ENCODE peak calls at places on chromosomes 16 and 17, in eight cellular contexts. P, H, B, I, Y, R, Q and W are unnamed samples. For H3K4me1, the result is how much of the 10 kb centered on the place peaks cover.

GRCh38 chr16:1221628-1222552 is 3.2 kb downstream of the TPSG1 start:
- DNase-seq in P (no peak), H (peak), B (no peak), I (no peak), Y (no peak), R (no peak), Q (peak), W (no peak)

GRCh38 chr17:78358538-78359215 is 1.2 kb downstream of the SOCS3 start:
- DNase-seq in P (no peak), H (peak), B (no peak), I (peak), Y (peak), R (peak), Q (peak), W (peak)

GRCh38 chr16:79561729-79562128 is 38.8 kb downstream of the MAF start:
- DNase-seq in P (no peak), H (no peak), B (no peak), I (no peak), Y (no peak), R (no peak), Q (no peak), W (no peak)

GRCh38 chr17:10792156-10792555 is 11.7 kb downstream of the TMEM238L start:
- DNase-seq in P (no peak), H (no peak), B (no peak), I (no peak), Y (no peak), R (no peak), Q (peak), W (no peak)

GRCh38 chr16:66699898-66700297 is 3.4 kb upstream of the CMTM4 start:
- DNase-seq in P (no peak), H (no peak), B (no peak), I (no peak), Y (no peak), R (no peak), Q (no peak), W (no peak)

GRCh38 chr17:42843358-42843934 is 934 bp upstream of the AOC2 start:
- DNase-seq in P (peak), H (no peak), B (peak), I (peak), Y (peak), R (peak), Q (no peak), W (peak)

GRCh38 chr17:39573447-39574298 is 34.0 kb downstream of the NEUROD2 start:
- DNase-seq in P (no peak), H (no peak), B (peak), I (peak), Y (peak), R (peak), Q (peak), W (peak)

GRCh38 chr16:62907562-62907961 is 871.3 kb upstream of the CDH8 start:
- DNase-seq in P (no peak), H (no peak), B (no peak), I (no peak), Y (no peak), R (no peak), Q (no peak), W (no peak)

GRCh38 chr16:67544329-67544841 is 15.8 kb downstream of the RIPOR1 start:
- DNase-seq in P (no peak), H (no peak), B (no peak), I (no peak), Y (no peak), R (peak), Q (no peak), W (no peak)

GRCh38 chr17:43524945-43525575 is 21.1 kb downstream of the ETV4 start:
- DNase-seq in P (no peak), H (no peak), B (no peak), I (no peak), Y (no peak), R (no peak), Q (no peak), W (peak)

GRCh38 chr16:49440156-49441065 is 66.8 kb downstream of the C16orf78 start:
- DNase-seq in P (peak), H (no peak), B (no peak), I (peak), Y (no peak), R (no peak), Q (no peak), W (no peak)

GRCh38 chr17:41864498-41864836 is 756 bp downstream of the KLHL11 start:
- DNase-seq in P (no peak), H (no peak), B (no peak), I (peak), Y (no peak), R (no peak), Q (no peak), W (peak)

GRCh38 chr16:23145186-23145585 is 4.1 kb downstream of the USP31 start:
- DNase-seq in P (no peak), H (no peak), B (no peak), I (peak), Y (no peak), R (no peak), Q (no peak), W (no peak)

GRCh38 chr16:46923513-46924295 is 39.5 kb downstream of the GPT2 start:
- DNase-seq in P (no peak), H (no peak), B (no peak), I (no peak), Y (no peak), R (no peak), Q (no peak), W (no peak)

GRCh38 chr17:40815381-40815780 is 7.0 kb downstream of the KRT10 start:
- DNase-seq in P (no peak), H (no peak), B (no peak), I (no peak), Y (no peak), R (no peak), Q (no peak), W (no peak)

GRCh38 chr17:58560511-58560910 is 46.1 kb upstream of the MTMR4 start:
- DNase-seq in P (no peak), H (no peak), B (no peak), I (no peak), Y (no peak), R (no peak), Q (no peak), W (no peak)

GRCh38 chr17:28828294-28829040 is 14.1 kb downstream of the FAM222B start:
- DNase-seq in P (no peak), H (no peak), B (no peak), I (no peak), Y (no peak), R (peak), Q (no peak), W (no peak)

GRCh38 chr16:24635900-24636610 is 93.4 kb upstream of the TNRC6A start:
- DNase-seq in P (no peak), H (no peak), B (peak), I (no peak), Y (peak), R (peak), Q (peak), W (peak)

GRCh38 chr16:24988593-24989338 is 26.4 kb downstream of the ARHGAP17 start:
- DNase-seq in P (peak), H (no peak), B (peak), I (no peak), Y (peak), R (no peak), Q (peak), W (peak)

GRCh38 chr16:75044800-75045361 is 46.1 kb downstream of the ZNRF1 start:
- DNase-seq in P (no peak), H (no peak), B (no peak), I (no peak), Y (no peak), R (no peak), Q (no peak), W (peak)

GRCh38 chr16:70476272-70477020 is 22.1 kb downstream of the FCSK start:
- DNase-seq in P (no peak), H (no peak), B (no peak), I (no peak), Y (peak), R (peak), Q (no peak), W (no peak)

GRCh38 chr16:57016831-57017230 is 27.5 kb downstream of the NLRC5 start:
- DNase-seq in P (no peak), H (no peak), B (no peak), I (no peak), Y (no peak), R (no peak), Q (no peak), W (no peak)
- H3K4me1 ChIP-seq in P (under half), H (half or more), B (under half), I (under half), Y (under half), R (under half), Q (under half), W (under half)

GRCh38 chr17:51120739-51121619 is at the start of gene SPAG9:
- DNase-seq in P (peak), H (peak), B (peak), I (peak), Y (peak), R (peak), Q (peak), W (peak)
- H3K4me1 ChIP-seq in P (under half), H (under half), B (under half), I (under half), Y (under half), R (under half), Q (half or more), W (under half)

DNA sequence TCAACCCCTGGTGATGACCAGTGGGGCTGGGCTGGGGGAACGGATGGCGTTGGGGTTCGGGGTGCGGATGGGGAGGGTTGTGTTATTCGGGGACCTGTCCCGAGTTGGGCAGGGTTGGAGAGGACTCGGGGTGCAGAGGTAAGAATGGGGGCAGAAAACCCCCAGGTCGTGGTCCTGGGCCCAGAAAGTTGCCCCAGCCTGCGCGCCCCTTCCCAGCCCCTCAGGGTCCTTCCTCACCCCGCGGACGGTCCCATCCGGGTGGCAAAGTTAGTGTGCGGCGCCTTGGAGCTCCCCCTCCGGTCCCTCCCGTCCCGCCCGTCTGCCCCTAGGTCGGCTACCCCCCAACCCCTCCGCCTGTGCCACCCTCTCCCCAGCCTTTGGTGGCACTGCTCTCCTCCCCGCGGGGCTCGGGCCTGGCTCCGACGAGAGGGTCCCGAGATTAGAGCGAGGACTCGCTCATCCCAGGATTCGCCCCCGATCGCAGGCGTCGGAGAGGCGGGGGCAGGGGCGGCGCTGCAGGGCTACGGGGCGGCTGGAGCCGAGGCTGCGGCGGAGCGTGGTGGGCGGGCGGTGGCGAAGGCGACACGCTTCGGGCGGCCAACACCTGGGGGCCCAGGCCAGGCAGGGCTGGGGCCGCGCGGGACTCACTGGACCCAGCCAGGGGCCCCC is 1.1 kb downstream of the MGAT5B start:
- DNase-seq in P (no peak), H (no peak), B (no peak), I (peak), Y (no peak), R (peak), Q (no peak), W (no peak)
- H3K4me1 ChIP-seq in P (under half), H (under half), B (under half), I (under half), Y (under half), R (under half), Q (under half), W (under half)

GRCh38 chr17:16488572-16488997 is 3.4 kb downstream of the LRRC75A start:
- DNase-seq in P (peak), H (no peak), B (peak), I (no peak), Y (peak), R (no peak), Q (peak), W (no peak)
- H3K4me1 ChIP-seq in P (under half), H (under half), B (under half), I (under half), Y (under half), R (under half), Q (half or more), W (half or more)

GRCh38 chr16:76535-77272 is 1.3 kb upstream of the MPG start:
- DNase-seq in P (peak), H (no peak), B (peak), I (no peak), Y (peak), R (peak), Q (peak), W (peak)
- H3K4me1 ChIP-seq in P (under half), H (under half), B (under half), I (under half), Y (under half), R (under half), Q (under half), W (under half)

GRCh38 chr17:74758846-74759163 is 10.4 kb downstream of the NHERF1 start:
- DNase-seq in P (no peak), H (peak), B (no peak), I (no peak), Y (no peak), R (peak), Q (peak), W (no peak)
- H3K4me1 ChIP-seq in P (under half), H (half or more), B (under half), I (half or more), Y (under half), R (under half), Q (half or more), W (under half)

DNA sequence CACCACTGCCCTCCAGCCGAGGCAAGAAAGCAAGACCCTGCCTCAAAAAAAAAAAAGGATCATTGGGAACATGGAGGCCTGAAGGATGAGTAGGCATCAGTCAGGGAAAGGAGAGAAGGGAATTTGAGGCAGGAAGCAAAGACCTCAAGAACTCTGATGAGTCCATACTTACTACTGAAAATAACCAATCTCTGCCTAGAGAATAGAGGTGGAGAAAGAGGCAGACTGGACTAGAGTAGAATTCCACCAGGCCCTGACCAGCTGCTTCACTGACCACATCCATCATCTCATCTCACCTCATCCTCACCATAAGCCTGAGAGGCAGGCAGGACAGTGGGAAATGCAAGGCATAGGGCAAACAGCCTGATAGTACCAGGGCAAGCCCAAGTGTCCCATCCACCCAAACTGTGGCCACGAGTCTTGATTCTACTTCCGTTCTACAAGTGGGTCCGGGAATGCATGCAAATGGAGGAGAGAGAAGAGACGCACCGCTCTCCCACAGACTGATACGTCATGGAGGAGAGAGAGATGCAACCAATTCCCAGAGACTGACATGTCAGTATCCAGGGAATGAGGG is 17.1 kb downstream of the ANKRD11 start:
- DNase-seq in P (no peak), H (no peak), B (no peak), I (no peak), Y (no peak), R (no peak), Q (no peak), W (no peak)
- H3K4me1 ChIP-seq in P (under half), H (half or more), B (under half), I (under half), Y (under half), R (under half), Q (half or more), W (under half)

DNA sequence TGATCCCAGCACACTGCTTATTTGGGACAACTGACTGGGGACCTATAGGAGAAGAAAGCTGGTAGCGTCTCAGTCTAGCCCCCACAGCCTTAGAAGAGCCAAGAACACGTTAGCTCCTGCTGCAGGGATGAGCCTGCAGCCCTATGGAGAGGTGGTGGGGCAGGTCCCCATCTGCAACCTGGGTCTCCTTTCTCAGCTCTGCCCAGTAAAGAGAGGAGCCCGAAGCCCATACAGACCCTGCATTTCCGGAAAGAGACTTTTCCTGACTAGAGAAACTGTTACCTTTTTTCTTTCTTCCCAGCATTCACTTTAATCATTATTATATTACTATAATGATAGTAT is 788 bp downstream of the METTL22 start:
- DNase-seq in P (peak), H (no peak), B (no peak), I (no peak), Y (no peak), R (no peak), Q (no peak), W (no peak)
- H3K4me1 ChIP-seq in P (under half), H (under half), B (under half), I (under half), Y (under half), R (under half), Q (under half), W (under half)

DNA sequence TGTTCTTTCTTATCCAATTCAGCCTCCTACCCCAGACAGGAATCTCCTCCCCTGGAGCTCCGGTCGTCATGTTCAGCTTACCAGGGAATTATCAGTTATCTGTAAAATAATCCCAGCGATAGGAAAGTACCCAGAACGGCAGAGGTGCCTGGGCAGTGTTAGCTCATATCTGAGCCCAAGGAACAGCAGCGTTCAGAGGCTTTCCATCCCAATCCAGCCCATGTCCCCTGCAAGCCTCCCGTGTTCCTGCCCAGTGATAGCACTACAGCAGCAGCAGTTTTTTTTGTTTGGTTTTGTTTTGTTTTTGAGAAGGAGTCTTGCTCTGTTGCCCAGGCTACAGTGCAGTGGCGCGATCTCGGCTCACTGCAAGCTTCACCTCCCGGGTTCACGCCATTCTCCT is 158.2 kb downstream of the CMIP start:
- DNase-seq in P (no peak), H (no peak), B (no peak), I (no peak), Y (no peak), R (no peak), Q (no peak), W (no peak)
- H3K4me1 ChIP-seq in P (under half), H (under half), B (under half), I (under half), Y (under half), R (under half), Q (under half), W (under half)

DNA sequence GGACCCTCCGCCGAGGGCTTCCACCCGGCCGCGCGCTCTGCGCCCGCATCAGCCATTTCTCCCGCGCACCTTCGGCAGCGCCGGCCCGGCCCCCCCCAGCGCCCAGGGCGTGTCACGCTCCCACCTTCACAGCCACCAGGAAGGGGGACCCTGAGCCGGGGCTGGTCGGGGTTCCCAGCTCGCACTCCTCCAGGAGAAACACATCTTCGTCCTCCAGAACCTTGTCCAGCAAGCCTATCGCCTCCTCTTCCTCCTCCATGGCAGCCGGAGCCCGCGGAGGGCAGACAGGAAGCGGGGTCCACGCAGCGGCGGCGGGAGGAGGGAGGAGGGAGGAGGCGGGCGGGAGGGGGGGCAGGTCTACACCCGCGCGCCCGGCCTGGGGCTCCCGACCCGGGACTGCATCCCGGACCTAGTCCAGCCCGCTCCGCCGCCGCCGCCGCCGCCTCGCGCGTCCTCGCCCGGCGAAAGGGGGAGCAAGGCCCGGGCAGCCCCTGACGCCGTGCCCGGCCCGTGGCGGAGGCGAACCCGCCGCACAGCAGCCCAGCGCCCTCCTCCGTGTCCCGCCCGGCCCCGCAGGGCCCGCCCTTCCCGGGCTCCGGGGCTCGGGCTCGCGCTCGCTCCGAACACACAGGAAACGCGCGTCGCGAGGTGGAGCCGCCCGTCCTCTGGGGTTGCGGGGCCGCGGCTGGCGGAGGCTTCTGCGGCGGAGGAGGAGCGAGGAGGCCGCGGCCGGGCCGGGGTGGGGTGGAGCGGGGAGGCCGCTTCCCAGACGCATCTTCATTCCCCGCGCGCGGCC is 70.8 kb downstream of the ABR start:
- DNase-seq in P (peak), H (peak), B (no peak), I (peak), Y (peak), R (peak), Q (peak), W (peak)
- H3K4me1 ChIP-seq in P (under half), H (under half), B (under half), I (under half), Y (under half), R (under half), Q (half or more), W (half or more)